ENCODE peak calls at places on chromosome 2, in six cellular contexts. R is AG04450, Z is omental fat pad, S is mammary epithelial cell, Q is T follicular helper cell, U is HFF-Myc. Y is an unnamed sample.

GRCh38 chr2:113178069-113178468 is 4.3 kb downstream of the PSD4 start:
- DNase-seq in R (no peak), Z (no peak), S (no peak), Q (no peak), U (no peak), Y (no peak)

GRCh38 chr2:106159867-106160785 is 34.0 kb downstream of the UXS1 start:
- DNase-seq in R (no peak), Z (no peak), S (no peak), Q (peak; percentile 61), U (no peak), Y (no peak)

GRCh38 chr2:10487144-10488104 is 39.3 kb upstream of the ODC1 start:
- DNase-seq in R (no peak), Z (no peak), S (no peak), Q (no peak), U (no peak), Y (no peak)

GRCh38 chr2:219736196-219736595 is 108.8 kb downstream of the SLC4A3 start:
- DNase-seq in R (peak; percentile 48), Z (no peak), S (peak; percentile 67), Q (no peak), U (peak; percentile 61), Y (no peak)

GRCh38 chr2:70799706-70800105 is 9.3 kb upstream of the FIGLA start:
- DNase-seq in R (no peak), Z (no peak), S (no peak), Q (no peak), U (no peak), Y (no peak)

GRCh38 chr2:178863856-178864620 is 56.8 kb upstream of the TTN start:
- DNase-seq in R (no peak), Z (no peak), S (no peak), Q (no peak), U (no peak), Y (peak; percentile 55)

GRCh38 chr2:134253804-134254203 is at the start of gene MGAT5:
- DNase-seq in R (no peak), Z (no peak), S (no peak), Q (no peak), U (no peak), Y (no peak)

GRCh38 chr2:64678771-64679615 is 25.3 kb upstream of the SERTAD2 start:
- DNase-seq in R (no peak), Z (no peak), S (no peak), Q (no peak), U (no peak), Y (peak; percentile 58)

GRCh38 chr2:58553937-58554336 is 312.8 kb upstream of the FANCL start:
- DNase-seq in R (no peak), Z (no peak), S (no peak), Q (no peak), U (no peak), Y (no peak)

GRCh38 chr2:202689459-202689858 is 54.7 kb downstream of the FAM117B start:
- DNase-seq in R (no peak), Z (no peak), S (no peak), Q (no peak), U (no peak), Y (no peak)

GRCh38 chr2:107380912-107381311 is 445.8 kb upstream of the RGPD4 start:
- DNase-seq in R (no peak), Z (no peak), S (no peak), Q (no peak), U (no peak), Y (no peak)

GRCh38 chr2:241050624-241051577 is 51.2 kb downstream of the MTERF4 start:
- DNase-seq in R (no peak), Z (peak; percentile 19), S (no peak), Q (no peak), U (no peak), Y (no peak)

GRCh38 chr2:9765611-9766531 is 77.4 kb upstream of the TAF1B start:
- DNase-seq in R (no peak), Z (no peak), S (peak; percentile 40), Q (no peak), U (no peak), Y (no peak)

GRCh38 chr2:239264838-239265651 is 135.8 kb downstream of the HDAC4 start:
- DNase-seq in R (no peak), Z (no peak), S (no peak), Q (peak; percentile 49), U (no peak), Y (peak; percentile 53)

GRCh38 chr2:112031916-112032582 is 23.0 kb upstream of the TMEM87B start:
- DNase-seq in R (no peak), Z (no peak), S (peak; percentile 71), Q (no peak), U (no peak), Y (no peak)

GRCh38 chr2:46339676-46340459 is 42.7 kb downstream of the EPAS1 start:
- DNase-seq in R (no peak), Z (no peak), S (no peak), Q (no peak), U (no peak), Y (no peak)

GRCh38 chr2:160932960-160933359 is 227.3 kb upstream of the TANK start:
- DNase-seq in R (peak; percentile 33), Z (no peak), S (no peak), Q (no peak), U (no peak), Y (peak; percentile 57)

GRCh38 chr2:145752091-145752806 is 1232.3 kb upstream of the ZEB2 start:
- DNase-seq in R (peak; percentile 69), Z (no peak), S (peak; percentile 65), Q (no peak), U (peak; percentile 45), Y (peak; percentile 74)

GRCh38 chr2:12333293-12333692 is 383.4 kb upstream of the TRIB2 start:
- DNase-seq in R (no peak), Z (no peak), S (no peak), Q (no peak), U (no peak), Y (no peak)

GRCh38 chr2:170141865-170142264 is 36.1 kb upstream of the MYO3B start:
- DNase-seq in R (no peak), Z (no peak), S (no peak), Q (no peak), U (no peak), Y (no peak)

GRCh38 chr2:207855591-207855990 is 85.9 kb upstream of the FZD5 start:
- DNase-seq in R (no peak), Z (no peak), S (no peak), Q (no peak), U (no peak), Y (no peak)

GRCh38 chr2:138071720-138072719 is 107.7 kb downstream of the HNMT start:
- DNase-seq in R (no peak), Z (no peak), S (peak; percentile 100), Q (no peak), U (no peak), Y (peak; percentile 87)

GRCh38 chr2:19632327-19633040 is 269.3 kb downstream of the TTC32 start:
- DNase-seq in R (no peak), Z (no peak), S (no peak), Q (no peak), U (no peak), Y (no peak)

GRCh38 chr2:41709702-41710599 is 337.9 kb upstream of the PKDCC start:
- DNase-seq in R (no peak), Z (no peak), S (peak; percentile 87), Q (no peak), U (no peak), Y (no peak)

GRCh38 chr2:156522824-156523440 is 86.8 kb downstream of the GPD2 start:
- DNase-seq in R (no peak), Z (no peak), S (no peak), Q (no peak), U (no peak), Y (no peak)

GRCh38 chr2:79529636-79530035 is 16.8 kb downstream of the CTNNA2 start:
- DNase-seq in R (no peak), Z (no peak), S (no peak), Q (no peak), U (no peak), Y (no peak)

GRCh38 chr2:110748489-110748867 is 16.1 kb downstream of the ACOXL start:
- DNase-seq in R (no peak), Z (no peak), S (peak; percentile 73), Q (peak; percentile 5), U (no peak), Y (no peak)

GRCh38 chr2:160321025-160321424 is 121.0 kb upstream of the ITGB6 start:
- DNase-seq in R (no peak), Z (no peak), S (no peak), Q (no peak), U (no peak), Y (no peak)

GRCh38 chr2:122710049-122710448 is 954.6 kb downstream of the TSN start:
- DNase-seq in R (no peak), Z (no peak), S (no peak), Q (no peak), U (no peak), Y (no peak)

GRCh38 chr2:120680136-120680761 is 55.4 kb upstream of the GLI2 start:
- DNase-seq in R (peak; percentile 70), Z (peak; percentile 89), S (peak; percentile 67), Q (peak; percentile 50), U (peak; percentile 59), Y (peak; percentile 86)

GRCh38 chr2:125638345-125638744 is 1017.6 kb upstream of the GYPC start:
- DNase-seq in R (no peak), Z (no peak), S (no peak), Q (no peak), U (no peak), Y (no peak)

GRCh38 chr2:239195318-239195871 is 205.4 kb downstream of the HDAC4 start:
- DNase-seq in R (no peak), Z (no peak), S (no peak), Q (no peak), U (no peak), Y (no peak)

GRCh38 chr2:240997856-240998705 is at the start of gene SNED1:
- DNase-seq in R (no peak), Z (peak; percentile 76), S (peak; percentile 54), Q (no peak), U (no peak), Y (peak; percentile 85)

GRCh38 chr2:86703704-86704370 is 16.3 kb upstream of the RMND5A start:
- DNase-seq in R (no peak), Z (no peak), S (peak; percentile 86), Q (no peak), U (peak; percentile 57), Y (peak; percentile 48)

GRCh38 chr2:20663196-20664070 is 3.5 kb upstream of the GDF7 start:
- DNase-seq in R (no peak), Z (no peak), S (no peak), Q (no peak), U (no peak), Y (no peak)

GRCh38 chr2:164975885-164976284 is 20.6 kb upstream of the SLC38A11 start:
- DNase-seq in R (no peak), Z (no peak), S (no peak), Q (no peak), U (no peak), Y (no peak)

GRCh38 chr2:151780938-151781337 is 46.7 kb upstream of the NEB start:
- DNase-seq in R (no peak), Z (no peak), S (no peak), Q (no peak), U (no peak), Y (no peak)

GRCh38 chr2:124822516-124822915 is 797.4 kb downstream of the CNTNAP5 start:
- DNase-seq in R (no peak), Z (no peak), S (no peak), Q (no peak), U (no peak), Y (no peak)

GRCh38 chr2:61182059-61182383 is 20.0 kb downstream of the C2orf74 start:
- DNase-seq in R (no peak), Z (no peak), S (no peak), Q (no peak), U (no peak), Y (no peak)